ENCODE peak calls at places on chromosomes 7 and 10, in eight cellular contexts. One of them, this sample, is unnamed.

GRCh38 chr10:15168781-15169554 is 475 bp upstream of the NMT2 start:
- DNase-seq in AG04450: peak
- DNase-seq in H7: peak
- DNase-seq in fibroblast of pulmonary artery: peak
- DNase-seq in mammary epithelial cell: peak
- DNase-seq in tibial artery: peak
- DNase-seq in lower leg skin: peak
- DNase-seq in Panc1: no peak
- DNase-seq in this sample: peak

GRCh38 chr10:24718031-24718855 is 5.4 kb downstream of the ARHGAP21 start:
- DNase-seq in AG04450: peak
- DNase-seq in H7: peak
- DNase-seq in fibroblast of pulmonary artery: peak
- DNase-seq in mammary epithelial cell: peak
- DNase-seq in tibial artery: no peak
- DNase-seq in lower leg skin: no peak
- DNase-seq in Panc1: no peak
- DNase-seq in this sample: peak

GRCh38 chr10:32981760-32982159 is 23.7 kb upstream of the ITGB1 start:
- DNase-seq in AG04450: no peak
- DNase-seq in H7: no peak
- DNase-seq in fibroblast of pulmonary artery: peak
- DNase-seq in mammary epithelial cell: no peak
- DNase-seq in tibial artery: no peak
- DNase-seq in lower leg skin: no peak
- DNase-seq in Panc1: no peak
- DNase-seq in this sample: peak

GRCh38 chr10:49654036-49654693 is 25.3 kb upstream of the C10orf53 start:
- DNase-seq in AG04450: no peak
- DNase-seq in H7: peak
- DNase-seq in fibroblast of pulmonary artery: no peak
- DNase-seq in mammary epithelial cell: no peak
- DNase-seq in tibial artery: no peak
- DNase-seq in lower leg skin: no peak
- DNase-seq in Panc1: no peak
- DNase-seq in this sample: no peak

GRCh38 chr7:23486002-23486773 is 15.9 kb upstream of the IGF2BP3 start:
- DNase-seq in AG04450: no peak
- DNase-seq in H7: peak
- DNase-seq in fibroblast of pulmonary artery: no peak
- DNase-seq in mammary epithelial cell: no peak
- DNase-seq in tibial artery: no peak
- DNase-seq in lower leg skin: no peak
- DNase-seq in Panc1: no peak
- DNase-seq in this sample: no peak

GRCh38 chr10:16835223-16835622 is 18.0 kb upstream of the RSU1 start:
- DNase-seq in AG04450: no peak
- DNase-seq in H7: no peak
- DNase-seq in fibroblast of pulmonary artery: no peak
- DNase-seq in mammary epithelial cell: no peak
- DNase-seq in tibial artery: no peak
- DNase-seq in lower leg skin: no peak
- DNase-seq in Panc1: no peak
- DNase-seq in this sample: no peak

GRCh38 chr7:131131746-131132431 is 195.8 kb upstream of the MKLN1 start:
- DNase-seq in AG04450: no peak
- DNase-seq in H7: no peak
- DNase-seq in fibroblast of pulmonary artery: no peak
- DNase-seq in mammary epithelial cell: no peak
- DNase-seq in tibial artery: no peak
- DNase-seq in lower leg skin: no peak
- DNase-seq in Panc1: no peak
- DNase-seq in this sample: no peak

GRCh38 chr10:67790534-67791408 is 47.2 kb downstream of the DNAJC12 start:
- DNase-seq in AG04450: no peak
- DNase-seq in H7: no peak
- DNase-seq in fibroblast of pulmonary artery: peak
- DNase-seq in mammary epithelial cell: peak
- DNase-seq in tibial artery: no peak
- DNase-seq in lower leg skin: no peak
- DNase-seq in Panc1: no peak
- DNase-seq in this sample: peak

GRCh38 chr10:75402486-75403143 is 1.1 kb upstream of the ZNF503 start:
- DNase-seq in AG04450: no peak
- DNase-seq in H7: peak
- DNase-seq in fibroblast of pulmonary artery: no peak
- DNase-seq in mammary epithelial cell: peak
- DNase-seq in tibial artery: peak
- DNase-seq in lower leg skin: peak
- DNase-seq in Panc1: no peak
- DNase-seq in this sample: no peak

GRCh38 chr10:101283762-101284161 is 54.5 kb upstream of the LBX1 start:
- DNase-seq in AG04450: no peak
- DNase-seq in H7: no peak
- DNase-seq in fibroblast of pulmonary artery: no peak
- DNase-seq in mammary epithelial cell: no peak
- DNase-seq in tibial artery: no peak
- DNase-seq in lower leg skin: no peak
- DNase-seq in Panc1: no peak
- DNase-seq in this sample: no peak

GRCh38 chr10:48215148-48215982 is 59.1 kb downstream of the FRMPD2 start:
- DNase-seq in AG04450: no peak
- DNase-seq in H7: peak
- DNase-seq in fibroblast of pulmonary artery: peak
- DNase-seq in mammary epithelial cell: peak
- DNase-seq in tibial artery: no peak
- DNase-seq in lower leg skin: peak
- DNase-seq in Panc1: peak
- DNase-seq in this sample: peak

GRCh38 chr10:74642901-74643585 is 183.4 kb upstream of the KAT6B start:
- DNase-seq in AG04450: no peak
- DNase-seq in H7: no peak
- DNase-seq in fibroblast of pulmonary artery: no peak
- DNase-seq in mammary epithelial cell: no peak
- DNase-seq in tibial artery: no peak
- DNase-seq in lower leg skin: no peak
- DNase-seq in Panc1: no peak
- DNase-seq in this sample: peak

GRCh38 chr10:75201793-75202307 is 8.7 kb upstream of the VDAC2 start:
- DNase-seq in AG04450: no peak
- DNase-seq in H7: no peak
- DNase-seq in fibroblast of pulmonary artery: no peak
- DNase-seq in mammary epithelial cell: no peak
- DNase-seq in tibial artery: no peak
- DNase-seq in lower leg skin: peak
- DNase-seq in Panc1: no peak
- DNase-seq in this sample: no peak

GRCh38 chr7:72063325-72063724 is 348.8 kb downstream of the CALN1 start:
- DNase-seq in AG04450: no peak
- DNase-seq in H7: no peak
- DNase-seq in fibroblast of pulmonary artery: no peak
- DNase-seq in mammary epithelial cell: no peak
- DNase-seq in tibial artery: no peak
- DNase-seq in lower leg skin: no peak
- DNase-seq in Panc1: no peak
- DNase-seq in this sample: no peak

GRCh38 chr10:131210181-131210580 is 101.3 kb downstream of the TCERG1L start:
- DNase-seq in AG04450: no peak
- DNase-seq in H7: no peak
- DNase-seq in fibroblast of pulmonary artery: no peak
- DNase-seq in mammary epithelial cell: no peak
- DNase-seq in tibial artery: no peak
- DNase-seq in lower leg skin: no peak
- DNase-seq in Panc1: no peak
- DNase-seq in this sample: no peak

GRCh38 chr7:40700653-40701475 is 566.1 kb downstream of the SUGCT start:
- DNase-seq in AG04450: no peak
- DNase-seq in H7: no peak
- DNase-seq in fibroblast of pulmonary artery: peak
- DNase-seq in mammary epithelial cell: peak
- DNase-seq in tibial artery: no peak
- DNase-seq in lower leg skin: no peak
- DNase-seq in Panc1: no peak
- DNase-seq in this sample: peak

GRCh38 chr10:126104767-126105166 is 208.4 kb downstream of the FANK1 start:
- DNase-seq in AG04450: no peak
- DNase-seq in H7: no peak
- DNase-seq in fibroblast of pulmonary artery: no peak
- DNase-seq in mammary epithelial cell: no peak
- DNase-seq in tibial artery: peak
- DNase-seq in lower leg skin: no peak
- DNase-seq in Panc1: no peak
- DNase-seq in this sample: no peak

GRCh38 chr10:122494833-122495232 is 33.5 kb downstream of the HTRA1 start:
- DNase-seq in AG04450: peak
- DNase-seq in H7: no peak
- DNase-seq in fibroblast of pulmonary artery: peak
- DNase-seq in mammary epithelial cell: peak
- DNase-seq in tibial artery: peak
- DNase-seq in lower leg skin: peak
- DNase-seq in Panc1: no peak
- DNase-seq in this sample: peak

GRCh38 chr10:47183726-47184084 is 116.3 kb upstream of the GDF10 start:
- DNase-seq in AG04450: no peak
- DNase-seq in H7: no peak
- DNase-seq in fibroblast of pulmonary artery: peak
- DNase-seq in mammary epithelial cell: peak
- DNase-seq in tibial artery: peak
- DNase-seq in lower leg skin: peak
- DNase-seq in Panc1: no peak
- DNase-seq in this sample: peak

GRCh38 chr10:76885815-76886214 is 751.8 kb downstream of the KCNMA1 start:
- DNase-seq in AG04450: no peak
- DNase-seq in H7: no peak
- DNase-seq in fibroblast of pulmonary artery: no peak
- DNase-seq in mammary epithelial cell: no peak
- DNase-seq in tibial artery: no peak
- DNase-seq in lower leg skin: no peak
- DNase-seq in Panc1: no peak
- DNase-seq in this sample: no peak

GRCh38 chr10:97849101-97849490 is 547 bp upstream of the GOLGA7B start:
- DNase-seq in AG04450: no peak
- DNase-seq in H7: no peak
- DNase-seq in fibroblast of pulmonary artery: no peak
- DNase-seq in mammary epithelial cell: peak
- DNase-seq in tibial artery: no peak
- DNase-seq in lower leg skin: no peak
- DNase-seq in Panc1: no peak
- DNase-seq in this sample: peak

GRCh38 chr10:100886099-100886498 is 26.7 kb upstream of the SLF2 start:
- DNase-seq in AG04450: no peak
- DNase-seq in H7: no peak
- DNase-seq in fibroblast of pulmonary artery: no peak
- DNase-seq in mammary epithelial cell: peak
- DNase-seq in tibial artery: no peak
- DNase-seq in lower leg skin: peak
- DNase-seq in Panc1: no peak
- DNase-seq in this sample: peak

GRCh38 chr10:118278649-118279048 is 63.5 kb downstream of the FAM204A start:
- DNase-seq in AG04450: no peak
- DNase-seq in H7: no peak
- DNase-seq in fibroblast of pulmonary artery: peak
- DNase-seq in mammary epithelial cell: peak
- DNase-seq in tibial artery: no peak
- DNase-seq in lower leg skin: no peak
- DNase-seq in Panc1: no peak
- DNase-seq in this sample: peak

GRCh38 chr10:104326991-104327610 is 11.2 kb downstream of the ITPRIP start:
- DNase-seq in AG04450: no peak
- DNase-seq in H7: peak
- DNase-seq in fibroblast of pulmonary artery: no peak
- DNase-seq in mammary epithelial cell: no peak
- DNase-seq in tibial artery: no peak
- DNase-seq in lower leg skin: no peak
- DNase-seq in Panc1: no peak
- DNase-seq in this sample: no peak
- H3K4me3 ChIP-seq in AG04450: peak
- H3K4me3 ChIP-seq in H7: no peak
- H3K4me3 ChIP-seq in fibroblast of pulmonary artery: peak
- H3K4me3 ChIP-seq in mammary epithelial cell: no peak
- H3K4me3 ChIP-seq in tibial artery: no peak
- H3K4me3 ChIP-seq in lower leg skin: no peak
- H3K4me3 ChIP-seq in Panc1: no peak
- H3K4me3 ChIP-seq in this sample: no peak

GRCh38 chr10:5092848-5093790 is 1.1 kb upstream of the AKR1C3 start:
- DNase-seq in AG04450: no peak
- DNase-seq in H7: no peak
- DNase-seq in fibroblast of pulmonary artery: no peak
- DNase-seq in mammary epithelial cell: no peak
- DNase-seq in tibial artery: no peak
- DNase-seq in lower leg skin: no peak
- DNase-seq in Panc1: no peak
- DNase-seq in this sample: peak
- H3K4me3 ChIP-seq in AG04450: no peak
- H3K4me3 ChIP-seq in H7: no peak
- H3K4me3 ChIP-seq in fibroblast of pulmonary artery: no peak
- H3K4me3 ChIP-seq in mammary epithelial cell: no peak
- H3K4me3 ChIP-seq in tibial artery: no peak
- H3K4me3 ChIP-seq in lower leg skin: no peak
- H3K4me3 ChIP-seq in Panc1: no peak
- H3K4me3 ChIP-seq in this sample: no peak

GRCh38 chr7:75711634-75712494 is 26.9 kb downstream of the HIP1 start:
- DNase-seq in AG04450: no peak
- DNase-seq in H7: no peak
- DNase-seq in fibroblast of pulmonary artery: peak
- DNase-seq in mammary epithelial cell: no peak
- DNase-seq in tibial artery: peak
- DNase-seq in lower leg skin: no peak
- DNase-seq in Panc1: no peak
- DNase-seq in this sample: no peak
- H3K4me3 ChIP-seq in AG04450: peak
- H3K4me3 ChIP-seq in H7: no peak
- H3K4me3 ChIP-seq in fibroblast of pulmonary artery: no peak
- H3K4me3 ChIP-seq in mammary epithelial cell: no peak
- H3K4me3 ChIP-seq in tibial artery: peak
- H3K4me3 ChIP-seq in lower leg skin: no peak
- H3K4me3 ChIP-seq in Panc1: no peak
- H3K4me3 ChIP-seq in this sample: no peak

DNA sequence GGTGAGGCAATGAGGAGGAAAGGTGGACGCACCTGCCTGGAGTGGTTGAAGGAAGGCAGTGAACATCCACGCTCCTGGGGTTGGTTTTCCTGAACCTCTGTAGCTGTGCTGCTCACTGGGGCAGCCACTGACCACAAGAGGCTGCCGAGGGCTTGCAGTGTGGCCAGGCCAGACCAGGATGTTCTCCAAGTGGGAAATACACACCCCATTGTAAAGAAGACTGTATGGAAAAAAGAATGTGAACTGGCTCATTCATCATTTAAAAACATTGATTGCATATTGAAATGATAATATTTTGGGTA is 107.6 kb downstream of the SNX10 start:
- DNase-seq in AG04450: no peak
- DNase-seq in H7: peak
- DNase-seq in fibroblast of pulmonary artery: peak
- DNase-seq in mammary epithelial cell: no peak
- DNase-seq in tibial artery: peak
- DNase-seq in lower leg skin: no peak
- DNase-seq in Panc1: no peak
- DNase-seq in this sample: no peak
- H3K4me3 ChIP-seq in AG04450: peak
- H3K4me3 ChIP-seq in H7: peak
- H3K4me3 ChIP-seq in fibroblast of pulmonary artery: peak
- H3K4me3 ChIP-seq in mammary epithelial cell: peak
- H3K4me3 ChIP-seq in tibial artery: peak
- H3K4me3 ChIP-seq in lower leg skin: peak
- H3K4me3 ChIP-seq in Panc1: peak
- H3K4me3 ChIP-seq in this sample: no peak

This sample was measured in bronchial epithelial cell.